ENCODE peak calls at places on chromosomes 16 and 17, in ten cellular contexts. C, F, O, S, W, H, B, Z, D and V are unnamed samples.

GRCh38 chr16:56561126-56561525 is 3.7 kb upstream of the MT4 start:
- DNase-seq in F (no peak), B (no peak), C (no peak), H (no peak), D (no peak), Z (no peak), O (no peak), W (no peak), S (no peak), V (no peak)

GRCh38 chr17:28549274-28550132 is 2.9 kb downstream of the UNC119 start:
- DNase-seq in W (no peak), Z (no peak), S (peak; percentile 50), B (no peak), C (peak; percentile 27), D (peak; percentile 48), H (no peak), O (no peak), F (no peak), V (no peak)

GRCh38 chr17:55607736-55608341 is 96.6 kb upstream of the SMIM36 start:
- DNase-seq in C (no peak), Z (no peak), S (no peak), H (no peak), F (no peak), D (no peak), O (no peak), B (no peak), W (no peak), V (no peak)

GRCh38 chr17:35943537-35943936 is at the start of gene LYZL6:
- DNase-seq in S (no peak), F (no peak), D (no peak), C (no peak), B (no peak), W (no peak), H (no peak), O (no peak), Z (no peak), V (no peak)

GRCh38 chr17:79533116-79533515 is 77.7 kb downstream of the RBFOX3 start:
- DNase-seq in W (no peak), D (no peak), C (no peak), H (no peak), Z (no peak), F (no peak), B (no peak), O (no peak), S (no peak), V (no peak)

GRCh38 chr17:6473128-6473767 is 29.0 kb downstream of the PIMREG start:
- DNase-seq in W (peak; percentile 94), F (peak; percentile 75), O (peak; percentile 43), S (peak; percentile 51), D (peak; percentile 68), Z (peak; percentile 83), B (peak; percentile 91), C (peak; percentile 57), H (peak; percentile 74), V (peak; percentile 60)

GRCh38 chr16:88678224-88678979 is 7.9 kb downstream of the SNAI3 start:
- DNase-seq in F (no peak), Z (no peak), O (no peak), C (no peak), W (no peak), D (no peak), B (no peak), H (no peak), S (no peak), V (no peak)

GRCh38 chr17:73824321-73824720 is 180.1 kb upstream of the SDK2 start:
- DNase-seq in H (no peak), C (no peak), S (no peak), W (no peak), B (no peak), D (no peak), O (no peak), F (no peak), Z (no peak), V (no peak)

GRCh38 chr17:77828749-77829539 is 129.6 kb upstream of the TNRC6C start:
- DNase-seq in D (no peak), W (no peak), F (no peak), S (no peak), B (no peak), Z (no peak), O (no peak), H (no peak), C (no peak), V (no peak)

GRCh38 chr17:79331492-79331891 is 256.9 kb downstream of the ENGASE start:
- DNase-seq in C (no peak), W (no peak), B (no peak), F (no peak), Z (no peak), O (no peak), D (no peak), H (no peak), S (no peak), V (no peak)

GRCh38 chr16:80459331-80459777 is 81.4 kb upstream of the DYNLRB2 start:
- DNase-seq in D (no peak), C (no peak), B (no peak), F (no peak), O (no peak), Z (no peak), S (no peak), W (peak; percentile 41), H (no peak), V (no peak)

GRCh38 chr17:40097931-40098845 is 2.2 kb downstream of the NR1D1 start:
- DNase-seq in C (no peak), W (peak; percentile 57), B (no peak), S (no peak), O (no peak), H (no peak), Z (no peak), F (no peak), D (no peak), V (no peak)

GRCh38 chr17:76382305-76382802 is 2.1 kb upstream of the SPHK1 start:
- DNase-seq in B (peak; percentile 85), S (no peak), H (no peak), Z (no peak), D (peak; percentile 37), C (no peak), F (peak; percentile 47), W (peak; percentile 64), O (no peak), V (no peak)

GRCh38 chr17:496761-497586 is 144.4 kb upstream of the RPH3AL start:
- DNase-seq in B (no peak), O (no peak), C (no peak), S (no peak), F (no peak), Z (no peak), W (peak; percentile 56), D (no peak), H (no peak), V (no peak)

GRCh38 chr17:72297326-72298115 is 176.7 kb downstream of the SOX9 start:
- DNase-seq in W (peak; percentile 66), H (peak; percentile 75), O (no peak), D (no peak), Z (peak; percentile 48), B (no peak), C (no peak), F (no peak), S (no peak), V (no peak)

GRCh38 chr17:13475574-13476223 is 126.0 kb downstream of the HS3ST3A1 start:
- DNase-seq in C (no peak), O (no peak), B (no peak), H (no peak), D (no peak), W (no peak), F (no peak), S (no peak), Z (no peak), V (no peak)